ENCODE peak calls at places on chromosomes 5 and 9, in seven cellular contexts. One of them, this sample, is unnamed.

GRCh38 chr5:131589510-131590348 is 45.3 kb downstream of the RAPGEF6 start:
- DNase-seq in transverse colon: peak
- DNase-seq in COR-L47: peak
- DNase-seq in amniotic stem cell: peak
- DNase-seq in DMS153: no peak
- DNase-seq in HFF-Myc: peak
- DNase-seq in activated T-helper 1 cell treated with anti-CD3 and anti-CD28 coated beads, Interleukin-12 subunit alpha, Interleukin-12 subunit beta, Interleukin-2, Interleukin-4 antibody, amounts not matched to agents 30 ng/mL and 10 ng/mL and 1 ng/mL, durations not matched to agents 14 hours and 24 hours and 36 hours: no peak
- DNase-seq in this sample: peak

GRCh38 chr5:98624145-98624880 is 149.2 kb upstream of the RGMB start:
- DNase-seq in transverse colon: no peak
- DNase-seq in HFF-Myc: no peak
- DNase-seq in COR-L47: no peak
- DNase-seq in DMS153: no peak
- DNase-seq in amniotic stem cell: no peak
- DNase-seq in activated T-helper 1 cell treated with anti-CD3 and anti-CD28 coated beads, Interleukin-12 subunit alpha, Interleukin-12 subunit beta, Interleukin-2, Interleukin-4 antibody, amounts not matched to agents 30 ng/mL and 10 ng/mL and 1 ng/mL, durations not matched to agents 14 hours and 24 hours and 36 hours: no peak
- DNase-seq in this sample: no peak

GRCh38 chr5:78765756-78766411 is 117.3 kb upstream of the LHFPL2 start:
- DNase-seq in DMS153: no peak
- DNase-seq in COR-L47: no peak
- DNase-seq in activated T-helper 1 cell treated with anti-CD3 and anti-CD28 coated beads, Interleukin-12 subunit alpha, Interleukin-12 subunit beta, Interleukin-2, Interleukin-4 antibody, amounts not matched to agents 30 ng/mL and 10 ng/mL and 1 ng/mL, durations not matched to agents 14 hours and 24 hours and 36 hours: no peak
- DNase-seq in HFF-Myc: no peak
- DNase-seq in transverse colon: no peak
- DNase-seq in amniotic stem cell: no peak
- DNase-seq in this sample: no peak

GRCh38 chr5:134561871-134562296 is 36.4 kb downstream of the JADE2 start:
- DNase-seq in transverse colon: no peak
- DNase-seq in COR-L47: no peak
- DNase-seq in amniotic stem cell: no peak
- DNase-seq in DMS153: no peak
- DNase-seq in activated T-helper 1 cell treated with anti-CD3 and anti-CD28 coated beads, Interleukin-12 subunit alpha, Interleukin-12 subunit beta, Interleukin-2, Interleukin-4 antibody, amounts not matched to agents 30 ng/mL and 10 ng/mL and 1 ng/mL, durations not matched to agents 14 hours and 24 hours and 36 hours: no peak
- DNase-seq in HFF-Myc: no peak
- DNase-seq in this sample: peak

GRCh38 chr5:119385136-119386128 is 29.6 kb downstream of the TNFAIP8 start:
- DNase-seq in DMS153: no peak
- DNase-seq in transverse colon: no peak
- DNase-seq in activated T-helper 1 cell treated with anti-CD3 and anti-CD28 coated beads, Interleukin-12 subunit alpha, Interleukin-12 subunit beta, Interleukin-2, Interleukin-4 antibody, amounts not matched to agents 30 ng/mL and 10 ng/mL and 1 ng/mL, durations not matched to agents 14 hours and 24 hours and 36 hours: no peak
- DNase-seq in HFF-Myc: no peak
- DNase-seq in COR-L47: no peak
- DNase-seq in amniotic stem cell: no peak
- DNase-seq in this sample: no peak

GRCh38 chr5:38738898-38739743 is 106.7 kb upstream of the OSMR start:
- DNase-seq in DMS153: peak
- DNase-seq in transverse colon: no peak
- DNase-seq in COR-L47: no peak
- DNase-seq in HFF-Myc: no peak
- DNase-seq in amniotic stem cell: no peak
- DNase-seq in activated T-helper 1 cell treated with anti-CD3 and anti-CD28 coated beads, Interleukin-12 subunit alpha, Interleukin-12 subunit beta, Interleukin-2, Interleukin-4 antibody, amounts not matched to agents 30 ng/mL and 10 ng/mL and 1 ng/mL, durations not matched to agents 14 hours and 24 hours and 36 hours: no peak
- DNase-seq in this sample: peak

GRCh38 chr5:130333089-130333488 is 428.8 kb downstream of the CHSY3 start:
- DNase-seq in DMS153: no peak
- DNase-seq in amniotic stem cell: peak
- DNase-seq in HFF-Myc: no peak
- DNase-seq in transverse colon: no peak
- DNase-seq in activated T-helper 1 cell treated with anti-CD3 and anti-CD28 coated beads, Interleukin-12 subunit alpha, Interleukin-12 subunit beta, Interleukin-2, Interleukin-4 antibody, amounts not matched to agents 30 ng/mL and 10 ng/mL and 1 ng/mL, durations not matched to agents 14 hours and 24 hours and 36 hours: no peak
- DNase-seq in COR-L47: no peak
- DNase-seq in this sample: peak

GRCh38 chr9:134051319-134051718 is 16.5 kb downstream of the BRD3 start:
- DNase-seq in activated T-helper 1 cell treated with anti-CD3 and anti-CD28 coated beads, Interleukin-12 subunit alpha, Interleukin-12 subunit beta, Interleukin-2, Interleukin-4 antibody, amounts not matched to agents 30 ng/mL and 10 ng/mL and 1 ng/mL, durations not matched to agents 14 hours and 24 hours and 36 hours: no peak
- DNase-seq in amniotic stem cell: no peak
- DNase-seq in COR-L47: no peak
- DNase-seq in transverse colon: no peak
- DNase-seq in HFF-Myc: no peak
- DNase-seq in DMS153: no peak
- DNase-seq in this sample: no peak

GRCh38 chr9:112334319-112334828 is 955 bp upstream of the PTBP3 start:
- DNase-seq in COR-L47: no peak
- DNase-seq in activated T-helper 1 cell treated with anti-CD3 and anti-CD28 coated beads, Interleukin-12 subunit alpha, Interleukin-12 subunit beta, Interleukin-2, Interleukin-4 antibody, amounts not matched to agents 30 ng/mL and 10 ng/mL and 1 ng/mL, durations not matched to agents 14 hours and 24 hours and 36 hours: peak
- DNase-seq in transverse colon: peak
- DNase-seq in HFF-Myc: no peak
- DNase-seq in amniotic stem cell: no peak
- DNase-seq in DMS153: peak
- DNase-seq in this sample: peak

GRCh38 chr5:142753114-142753764 is 16.9 kb upstream of the ARHGAP26 start:
- DNase-seq in transverse colon: peak
- DNase-seq in HFF-Myc: no peak
- DNase-seq in activated T-helper 1 cell treated with anti-CD3 and anti-CD28 coated beads, Interleukin-12 subunit alpha, Interleukin-12 subunit beta, Interleukin-2, Interleukin-4 antibody, amounts not matched to agents 30 ng/mL and 10 ng/mL and 1 ng/mL, durations not matched to agents 14 hours and 24 hours and 36 hours: no peak
- DNase-seq in DMS153: no peak
- DNase-seq in amniotic stem cell: no peak
- DNase-seq in COR-L47: no peak
- DNase-seq in this sample: peak

GRCh38 chr9:88952976-88953375 is 38.3 kb upstream of the S1PR3 start:
- DNase-seq in COR-L47: no peak
- DNase-seq in DMS153: no peak
- DNase-seq in transverse colon: no peak
- DNase-seq in HFF-Myc: no peak
- DNase-seq in activated T-helper 1 cell treated with anti-CD3 and anti-CD28 coated beads, Interleukin-12 subunit alpha, Interleukin-12 subunit beta, Interleukin-2, Interleukin-4 antibody, amounts not matched to agents 30 ng/mL and 10 ng/mL and 1 ng/mL, durations not matched to agents 14 hours and 24 hours and 36 hours: no peak
- DNase-seq in amniotic stem cell: no peak
- DNase-seq in this sample: no peak

GRCh38 chr9:97491216-97491999 is 10.1 kb upstream of the TMOD1 start:
- DNase-seq in transverse colon: no peak
- DNase-seq in HFF-Myc: no peak
- DNase-seq in DMS153: no peak
- DNase-seq in amniotic stem cell: no peak
- DNase-seq in COR-L47: no peak
- DNase-seq in activated T-helper 1 cell treated with anti-CD3 and anti-CD28 coated beads, Interleukin-12 subunit alpha, Interleukin-12 subunit beta, Interleukin-2, Interleukin-4 antibody, amounts not matched to agents 30 ng/mL and 10 ng/mL and 1 ng/mL, durations not matched to agents 14 hours and 24 hours and 36 hours: no peak
- DNase-seq in this sample: no peak

GRCh38 chr9:114072181-114073140 is 5.6 kb downstream of the AMBP start:
- DNase-seq in COR-L47: peak
- DNase-seq in activated T-helper 1 cell treated with anti-CD3 and anti-CD28 coated beads, Interleukin-12 subunit alpha, Interleukin-12 subunit beta, Interleukin-2, Interleukin-4 antibody, amounts not matched to agents 30 ng/mL and 10 ng/mL and 1 ng/mL, durations not matched to agents 14 hours and 24 hours and 36 hours: no peak
- DNase-seq in amniotic stem cell: no peak
- DNase-seq in HFF-Myc: no peak
- DNase-seq in DMS153: no peak
- DNase-seq in transverse colon: peak
- DNase-seq in this sample: peak

GRCh38 chr5:219492-219891 is 1.4 kb downstream of the SDHA start:
- DNase-seq in COR-L47: no peak
- DNase-seq in activated T-helper 1 cell treated with anti-CD3 and anti-CD28 coated beads, Interleukin-12 subunit alpha, Interleukin-12 subunit beta, Interleukin-2, Interleukin-4 antibody, amounts not matched to agents 30 ng/mL and 10 ng/mL and 1 ng/mL, durations not matched to agents 14 hours and 24 hours and 36 hours: peak
- DNase-seq in HFF-Myc: no peak
- DNase-seq in amniotic stem cell: no peak
- DNase-seq in DMS153: no peak
- DNase-seq in transverse colon: no peak
- DNase-seq in this sample: peak

GRCh38 chr5:16826379-16827125 is 109.5 kb downstream of the MYO10 start:
- DNase-seq in activated T-helper 1 cell treated with anti-CD3 and anti-CD28 coated beads, Interleukin-12 subunit alpha, Interleukin-12 subunit beta, Interleukin-2, Interleukin-4 antibody, amounts not matched to agents 30 ng/mL and 10 ng/mL and 1 ng/mL, durations not matched to agents 14 hours and 24 hours and 36 hours: no peak
- DNase-seq in amniotic stem cell: no peak
- DNase-seq in transverse colon: no peak
- DNase-seq in DMS153: no peak
- DNase-seq in COR-L47: no peak
- DNase-seq in HFF-Myc: no peak
- DNase-seq in this sample: peak

GRCh38 chr9:109001275-109001676 is 12.0 kb downstream of the CTNNAL1 start:
- DNase-seq in HFF-Myc: no peak
- DNase-seq in activated T-helper 1 cell treated with anti-CD3 and anti-CD28 coated beads, Interleukin-12 subunit alpha, Interleukin-12 subunit beta, Interleukin-2, Interleukin-4 antibody, amounts not matched to agents 30 ng/mL and 10 ng/mL and 1 ng/mL, durations not matched to agents 14 hours and 24 hours and 36 hours: no peak
- DNase-seq in DMS153: no peak
- DNase-seq in amniotic stem cell: no peak
- DNase-seq in COR-L47: no peak
- DNase-seq in transverse colon: no peak
- DNase-seq in this sample: peak

This sample was measured in renal cortical epithelial cell.